ENCODE peak calls at places on chromosomes 6 and 20, in ten cellular contexts. J is stimulated activated CD4-positive, alpha-beta T cell treated with anti-CD3 and anti-CD28 coated beads, Interleukin-1b, Interleukin-23, amount 100 ng/mL, for 1 hour; K is cardiac fibroblast; O is neural progenitor cell; B is central memory CD4-positive, alpha-beta T cell; D is pancreas; M is EL; N is NCI-H1092 treated with DMSO at 0.1 percent for 48 hours; Q is T follicular helper cell; H is NCI-H1417. E is an unnamed sample.

GRCh38 chr20:64222851-64223525 is 32.6 kb upstream of the PCMTD2 start:
- DNase-seq in J (no peak), K (no peak), O (no peak), B (no peak), D (no peak), M (no peak), N (no peak), Q (no peak), H (no peak), E (no peak)

GRCh38 chr20:15296422-15296821 is 959.0 kb upstream of the FLRT3 start:
- DNase-seq in J (no peak), K (no peak), O (no peak), B (no peak), D (no peak), M (no peak), N (peak; percentile 16), Q (no peak), H (no peak), E (no peak)

GRCh38 chr6:131910956-131911355 is 40.2 kb downstream of the CCN2 start:
- DNase-seq in J (no peak), K (no peak), O (no peak), B (no peak), D (no peak), M (no peak), N (no peak), Q (no peak), H (peak; percentile 30), E (no peak)

GRCh38 chr6:38391206-38391908 is 248.4 kb downstream of the BTBD9 start:
- DNase-seq in J (no peak), K (no peak), O (peak; percentile 37), B (no peak), D (no peak), M (peak; percentile 48), N (no peak), Q (no peak), H (no peak), E (no peak)

GRCh38 chr6:148027201-148027600 is 315.4 kb upstream of the SASH1 start:
- DNase-seq in J (no peak), K (no peak), O (no peak), B (no peak), D (no peak), M (no peak), N (no peak), Q (no peak), H (peak; percentile 96), E (no peak)

GRCh38 chr6:109455502-109456282 is at the start of gene MICAL1:
- DNase-seq in J (peak; percentile 41), K (peak; percentile 62), O (peak; percentile 88), B (peak; percentile 81), D (peak; percentile 80), M (peak; percentile 67), N (peak; percentile 52), Q (peak; percentile 73), H (peak; percentile 89), E (peak; percentile 61)

GRCh38 chr6:30847421-30847970 is 36.8 kb upstream of the DDR1 start:
- DNase-seq in J (no peak), K (no peak), O (no peak), B (no peak), D (peak; percentile 12), M (no peak), N (no peak), Q (no peak), H (no peak), E (no peak)

GRCh38 chr20:44910690-44911262 is 916 bp downstream of the PABPC1L start:
- DNase-seq in J (no peak), K (no peak), O (peak; percentile 31), B (no peak), D (peak; percentile 59), M (peak; percentile 9), N (no peak), Q (no peak), H (peak; percentile 39), E (no peak)

GRCh38 chr20:7879883-7880282 is 60.4 kb downstream of the HAO1 start:
- DNase-seq in J (no peak), K (peak; percentile 15), O (no peak), B (no peak), D (no peak), M (no peak), N (no peak), Q (no peak), H (no peak), E (no peak)

GRCh38 chr6:18280084-18280483 is 15.8 kb upstream of the DEK start:
- DNase-seq in J (no peak), K (no peak), O (peak; percentile 59), B (no peak), D (no peak), M (no peak), N (peak; percentile 79), Q (no peak), H (peak; percentile 57), E (no peak)

GRCh38 chr6:19895866-19896579 is 58.9 kb downstream of the ID4 start:
- DNase-seq in J (no peak), K (no peak), O (no peak), B (no peak), D (no peak), M (no peak), N (no peak), Q (no peak), H (no peak), E (no peak)

GRCh38 chr6:137743493-137743892 is 123.6 kb upstream of the TNFAIP3 start:
- DNase-seq in J (no peak), K (no peak), O (no peak), B (no peak), D (no peak), M (no peak), N (no peak), Q (no peak), H (no peak), E (no peak)

GRCh38 chr6:154865291-154865690 is 129.8 kb upstream of the TIAM2 start:
- DNase-seq in J (no peak), K (peak; percentile 30), O (no peak), B (no peak), D (no peak), M (peak; percentile 18), N (no peak), Q (no peak), H (no peak), E (no peak)

GRCh38 chr6:126716826-126717514 is 377.1 kb downstream of the CENPW start:
- DNase-seq in J (no peak), K (no peak), O (peak; percentile 30), B (no peak), D (no peak), M (no peak), N (no peak), Q (no peak), H (peak; percentile 24), E (no peak)

GRCh38 chr20:22984008-22984407 is 51.1 kb upstream of the SSTR4 start:
- DNase-seq in J (no peak), K (no peak), O (no peak), B (no peak), D (no peak), M (no peak), N (no peak), Q (no peak), H (no peak), E (no peak)

GRCh38 chr20:47040506-47041125 is 146.0 kb downstream of the EYA2 start:
- DNase-seq in J (no peak), K (no peak), O (no peak), B (no peak), D (no peak), M (no peak), N (no peak), Q (no peak), H (no peak), E (no peak)

GRCh38 chr6:42315991-42316378 is 98.3 kb upstream of the MRPS10 start:
- DNase-seq in J (no peak), K (peak; percentile 88), O (no peak), B (no peak), D (no peak), M (peak; percentile 99), N (no peak), Q (no peak), H (no peak), E (no peak)

GRCh38 chr20:19628570-19629134 is 129.4 kb upstream of the RIN2 start:
- DNase-seq in J (no peak), K (peak; percentile 74), O (peak; percentile 67), B (peak; percentile 2), D (no peak), M (peak; percentile 61), N (peak; percentile 53), Q (peak; percentile 3), H (peak; percentile 78), E (peak; percentile 61)

GRCh38 chr20:44080646-44081267 is 106.2 kb downstream of the JPH2 start:
- DNase-seq in J (peak; percentile 61), K (peak; percentile 85), O (peak; percentile 83), B (peak; percentile 72), D (peak; percentile 76), M (peak; percentile 80), N (peak; percentile 77), Q (peak; percentile 71), H (peak; percentile 96), E (peak; percentile 58)

GRCh38 chr6:168007592-168008338 is 10.3 kb downstream of the KIF25 start:
- DNase-seq in J (no peak), K (peak; percentile 98), O (no peak), B (no peak), D (no peak), M (peak; percentile 98), N (no peak), Q (no peak), H (no peak), E (no peak)

GRCh38 chr6:4134841-4135664 is at the start of gene ECI2:
- DNase-seq in J (peak; percentile 4), K (no peak), O (peak; percentile 92), B (peak; percentile 54), D (peak; percentile 82), M (peak; percentile 73), N (peak; percentile 45), Q (peak; percentile 14), H (peak; percentile 93), E (peak; percentile 73)

GRCh38 chr6:40999498-41000070 is 39.4 kb downstream of the UNC5CL start:
- DNase-seq in J (no peak), K (peak; percentile 78), O (peak; percentile 53), B (no peak), D (no peak), M (peak; percentile 53), N (no peak), Q (no peak), H (no peak), E (no peak)